ENCODE peak calls at places on chromosomes 5 and 9, in four cellular contexts. Y is RCC 7860, B is neural crest cell, T is glomerular endothelial cell. F is an unnamed sample.

GRCh38 chr9:79572891-79573696 is 1.3 kb downstream of the TLE4 start:
- DNase-seq in Y (no peak), B (peak; percentile 33), T (no peak), F (peak; percentile 70)

GRCh38 chr9:128523199-128523925 is 18.8 kb downstream of the GLE1 start:
- DNase-seq in Y (no peak), B (peak; percentile 3), T (no peak), F (peak; percentile 56)

GRCh38 chr5:132764051-132764450 is 13.0 kb downstream of the SEPTIN8 start:
- DNase-seq in Y (no peak), B (no peak), T (no peak), F (peak; percentile 26)

GRCh38 chr5:100644776-100645175 is 109.6 kb downstream of the FAM174A start:
- DNase-seq in Y (no peak), B (no peak), T (no peak), F (no peak)

GRCh38 chr9:69718218-69718617 is 41.6 kb downstream of the PTAR1 start:
- DNase-seq in Y (no peak), B (no peak), T (no peak), F (no peak)

GRCh38 chr9:89802809-89803355 is 198.1 kb downstream of the GADD45G start:
- DNase-seq in Y (no peak), B (no peak), T (no peak), F (no peak)

GRCh38 chr5:10423009-10423408 is 18.7 kb upstream of the ROPN1L start:
- DNase-seq in Y (no peak), B (no peak), T (no peak), F (no peak)

GRCh38 chr5:36436306-36436705 is 134.6 kb upstream of the RANBP3L start:
- DNase-seq in Y (no peak), B (no peak), T (no peak), F (no peak)

GRCh38 chr9:71806916-71807315 is 38.6 kb upstream of the CEMIP2 start:
- DNase-seq in Y (peak; percentile 58), B (peak; percentile 34), T (peak; percentile 56), F (peak; percentile 53)

GRCh38 chr9:116661037-116661954 is 25.8 kb upstream of the TRIM32 start:
- DNase-seq in Y (peak; percentile 71), B (peak; percentile 3), T (peak; percentile 29), F (peak; percentile 48)

GRCh38 chr5:64838376-64838775 is 69.6 kb downstream of the CWC27 start:
- DNase-seq in Y (no peak), B (no peak), T (no peak), F (no peak)

GRCh38 chr9:32644698-32645097 is 9.2 kb upstream of the TAF1L start:
- DNase-seq in Y (peak; percentile 88), B (no peak), T (peak; percentile 74), F (no peak)

GRCh38 chr5:179375966-179376365 is 30.7 kb upstream of the ADAMTS2 start:
- DNase-seq in Y (no peak), B (no peak), T (no peak), F (no peak)

GRCh38 chr5:34499001-34499734 is 157.0 kb upstream of the RAI14 start:
- DNase-seq in Y (peak; percentile 79), B (no peak), T (no peak), F (no peak)

GRCh38 chr5:78544531-78545200 is 103.9 kb downstream of the LHFPL2 start:
- DNase-seq in Y (peak; percentile 60), B (no peak), T (no peak), F (no peak)

GRCh38 chr5:163712011-163712410 is 206.6 kb downstream of the MAT2B start:
- DNase-seq in Y (no peak), B (no peak), T (no peak), F (no peak)

GRCh38 chr5:13339022-13339421 is 605.5 kb downstream of the DNAH5 start:
- DNase-seq in Y (no peak), B (no peak), T (no peak), F (no peak)

GRCh38 chr5:8333445-8333844 is 464.5 kb downstream of the MTRR start:
- DNase-seq in Y (no peak), B (no peak), T (no peak), F (no peak)

GRCh38 chr9:137053944-137054931 is at the start of gene ENTPD2:
- DNase-seq in Y (no peak), B (no peak), T (no peak), F (peak; percentile 96)

GRCh38 chr9:17630531-17630949 is 51.7 kb downstream of the SH3GL2 start:
- DNase-seq in Y (no peak), B (no peak), T (no peak), F (no peak)

GRCh38 chr5:73625905-73626811 is at the start of gene ARHGEF28:
- DNase-seq in Y (peak; percentile 30), B (peak; percentile 18), T (no peak), F (peak; percentile 89)

GRCh38 chr9:97386733-97387503 is 25.0 kb upstream of the TDRD7 start:
- DNase-seq in Y (peak; percentile 41), B (peak; percentile 82), T (peak; percentile 2), F (peak; percentile 95)

GRCh38 chr9:130429407-130429806 is 15.4 kb upstream of the ASS1 start:
- DNase-seq in Y (no peak), B (no peak), T (no peak), F (no peak)

GRCh38 chr9:129933709-129934586 is 98.7 kb downstream of the USP20 start:
- DNase-seq in Y (no peak), B (no peak), T (no peak), F (no peak)

GRCh38 chr5:177997319-177997670 is 1.3 kb upstream of the PROP1 start:
- DNase-seq in Y (no peak), B (no peak), T (no peak), F (no peak)

GRCh38 chr5:115069087-115069968 is 100.4 kb downstream of the TRIM36 start:
- DNase-seq in Y (peak; percentile 34), B (peak; percentile 39), T (peak; percentile 25), F (peak; percentile 37)

GRCh38 chr5:78364005-78364404 is 3.6 kb downstream of the SCAMP1 start:
- DNase-seq in Y (no peak), B (no peak), T (no peak), F (no peak)

GRCh38 chr5:56639491-56639890 is 175.9 kb upstream of the MAP3K1 start:
- DNase-seq in Y (no peak), B (no peak), T (no peak), F (no peak)

GRCh38 chr9:36941441-36941840 is 92.6 kb downstream of the PAX5 start:
- DNase-seq in Y (no peak), B (no peak), T (no peak), F (no peak)

GRCh38 chr5:52988335-52989024 is 672 bp upstream of the ITGA2 start:
- DNase-seq in Y (no peak), B (no peak), T (no peak), F (no peak)